ENCODE peak calls at places on chromosomes 5 and 9, in four cellular contexts. X is K562, K is WTC11, B is A549. F is an unnamed sample.

GRCh38 chr5:149961186-149961685 is 678 bp downstream of the SLC26A2 start:
- DNase-seq in X (no peak), K (no peak), B (no peak), F (no peak)

GRCh38 chr5:150401376-150402201 is 11.1 kb downstream of the CD74 start:
- DNase-seq in X (no peak), K (no peak), B (no peak), F (no peak)

GRCh38 chr5:6755941-6756340 is 42.7 kb downstream of the TENT4A start:
- DNase-seq in X (no peak), K (no peak), B (no peak), F (no peak)

GRCh38 chr9:16100596-16101091 is 547.8 kb downstream of the CCDC171 start:
- DNase-seq in X (no peak), K (no peak), B (no peak), F (no peak)

GRCh38 chr9:129289131-129289731 is 111.2 kb upstream of the IER5L start:
- DNase-seq in X (no peak), K (no peak), B (no peak), F (no peak)

GRCh38 chr5:170463426-170463825 is 40.4 kb upstream of the KCNIP1 start:
- DNase-seq in X (no peak), K (no peak), B (no peak), F (no peak)

GRCh38 chr9:74960548-74960947 is 7.8 kb upstream of the C9orf40 start:
- DNase-seq in X (no peak), K (no peak), B (peak), F (peak)

GRCh38 chr5:122756263-122756911 is 18.5 kb upstream of the SNX2 start:
- DNase-seq in X (no peak), K (no peak), B (no peak), F (no peak)

GRCh38 chr5:136028782-136029742 is at the start of gene TGFBI:
- DNase-seq in X (no peak), K (peak), B (peak), F (peak)

GRCh38 chr9:137240841-137241489 is at the start of gene TUBB4B:
- DNase-seq in X (peak), K (peak), B (peak), F (peak)

GRCh38 chr5:68007446-68007845 is 208.1 kb upstream of the PIK3R1 start:
- DNase-seq in X (no peak), K (no peak), B (no peak), F (peak)

GRCh38 chr5:126777257-126777973 is 479 bp downstream of the LMNB1 start:
- DNase-seq in X (peak), K (peak), B (peak), F (peak)

GRCh38 chr9:70574222-70574837 is 159.9 kb upstream of the KLF9 start:
- DNase-seq in X (no peak), K (no peak), B (no peak), F (no peak)

GRCh38 chr5:150672237-150672883 is 11.3 kb downstream of the MYOZ3 start:
- DNase-seq in X (peak), K (peak), B (no peak), F (no peak)

GRCh38 chr5:176334031-176334770 is 27.4 kb downstream of the KIAA1191 start:
- DNase-seq in X (no peak), K (no peak), B (no peak), F (no peak)

GRCh38 chr5:123855630-123856029 is 343.7 kb downstream of the CSNK1G3 start:
- DNase-seq in X (no peak), K (no peak), B (no peak), F (no peak)

GRCh38 chr9:134295746-134296250 is 30.5 kb upstream of the RXRA start:
- DNase-seq in X (no peak), K (no peak), B (no peak), F (no peak)

GRCh38 chr9:93230185-93230584 is 46.2 kb downstream of the WNK2 start:
- DNase-seq in X (no peak), K (no peak), B (no peak), F (no peak)

GRCh38 chr5:96896285-96896711 is 20.0 kb downstream of the ERAP2 start:
- DNase-seq in X (no peak), K (no peak), B (no peak), F (no peak)

GRCh38 chr5:45252991-45253390 is 443.2 kb downstream of the HCN1 start:
- DNase-seq in X (no peak), K (no peak), B (no peak), F (no peak)

GRCh38 chr9:123584202-123585176 is 228.5 kb downstream of the CRB2 start:
- DNase-seq in X (no peak), K (no peak), B (no peak), F (no peak)

GRCh38 chr5:15168397-15168796 is 296.8 kb upstream of the ANKH start:
- DNase-seq in X (no peak), K (no peak), B (no peak), F (no peak)

GRCh38 chr5:31049933-31050704 is 143.4 kb upstream of the CDH6 start:
- DNase-seq in X (no peak), K (no peak), B (no peak), F (no peak)

GRCh38 chr5:149381986-149382338 is 2.9 kb upstream of the IL17B start:
- DNase-seq in X (peak), K (peak), B (peak), F (peak)

GRCh38 chr9:121921444-121921843 is 171.7 kb downstream of the TTLL11 start:
- DNase-seq in X (no peak), K (no peak), B (no peak), F (no peak)

GRCh38 chr9:136521541-136521940 is 24.3 kb downstream of the NOTCH1 start:
- DNase-seq in X (no peak), K (no peak), B (no peak), F (no peak)

GRCh38 chr9:124708633-124709032 is 62.5 kb downstream of the NR6A1 start:
- DNase-seq in X (no peak), K (no peak), B (peak), F (peak)

GRCh38 chr9:90642570-90643539 is at the start of gene DIRAS2:
- DNase-seq in X (no peak), K (peak), B (peak), F (no peak)

GRCh38 chr5:150517272-150518152 is 9.6 kb downstream of the NDST1 start:
- DNase-seq in X (peak), K (no peak), B (peak), F (peak)

GRCh38 chr9:90307177-90307833 is 335.3 kb downstream of the DIRAS2 start:
- DNase-seq in X (no peak), K (no peak), B (no peak), F (no peak)

GRCh38 chr9:120110520-120110919 is 469.4 kb downstream of the CDK5RAP2 start:
- DNase-seq in X (no peak), K (no peak), B (no peak), F (no peak)

GRCh38 chr5:158013939-158014338 is 155.0 kb upstream of the CLINT1 start:
- DNase-seq in X (peak), K (peak), B (peak), F (peak)
- TF ChIP-seq NR3C1 in X (no peak), K (no peak), B (no peak), F (no peak)

GRCh38 chr9:26655166-26655565 is 237.4 kb downstream of the CAAP1 start:
- DNase-seq in X (no peak), K (no peak), B (no peak), F (no peak)

GRCh38 chr9:26658476-26658875 is 234.1 kb downstream of the CAAP1 start:
- DNase-seq in X (no peak), K (no peak), B (no peak), F (no peak)

GRCh38 chr9:26657958-26658357 is 234.6 kb downstream of the CAAP1 start:
- DNase-seq in X (no peak), K (no peak), B (no peak), F (no peak)

GRCh38 chr9:26650325-26650724 is 242.3 kb downstream of the CAAP1 start:
- DNase-seq in X (no peak), K (no peak), B (no peak), F (no peak)

DNA sequence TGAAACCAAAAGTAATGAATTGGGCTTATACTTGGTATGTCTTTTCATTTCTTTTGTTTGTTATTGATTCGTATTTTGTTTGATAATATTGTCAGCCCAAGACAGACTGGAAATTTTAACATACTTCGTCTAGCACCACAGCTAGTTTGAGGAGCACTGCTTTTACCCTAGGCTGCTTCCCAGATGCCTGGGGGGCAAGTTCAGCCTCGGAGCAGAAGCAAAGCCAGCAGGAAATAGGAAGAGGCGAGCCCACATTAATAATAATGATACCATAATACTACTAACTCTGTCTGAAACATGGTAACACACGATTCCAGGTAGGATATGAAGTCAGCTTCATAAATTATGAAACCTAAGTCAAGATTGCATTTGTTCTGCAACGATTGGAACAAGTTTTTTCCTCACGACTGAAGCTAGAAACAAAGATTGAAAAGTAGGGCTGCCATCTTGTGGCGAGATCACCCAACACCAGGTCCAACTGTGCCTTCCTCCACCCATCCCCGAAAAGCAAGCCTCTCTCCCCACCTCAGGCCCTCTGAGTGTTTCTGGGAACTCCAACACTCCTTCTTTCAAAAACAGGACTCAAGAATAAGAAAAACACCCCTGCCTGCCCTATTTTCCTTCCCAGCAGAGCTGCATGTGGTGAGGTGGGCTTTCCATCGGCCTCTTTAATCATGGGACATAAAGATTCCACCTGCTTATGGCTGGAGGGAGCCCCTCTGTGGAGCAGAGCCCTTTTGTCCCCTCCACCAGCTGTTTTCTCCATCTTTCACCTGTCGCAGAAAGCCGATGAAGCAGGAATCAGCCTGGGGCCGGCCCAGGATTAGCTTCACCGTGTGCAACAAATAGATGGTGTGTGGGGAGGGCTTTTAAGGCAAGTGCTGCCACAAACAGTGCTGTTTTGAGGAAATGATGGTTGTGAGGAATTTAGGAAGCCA is 236.3 kb downstream of the CAAP1 start:
- DNase-seq in X (peak), K (peak), B (peak), F (peak)
- TF ChIP-seq NR3C1 in X (no peak), K (no peak), B (no peak), F (no peak)

GRCh38 chr5:82910905-82911304 is 166.3 kb downstream of the TMEM167A start:
- DNase-seq in X (no peak), K (no peak), B (no peak), F (no peak)
- TF ChIP-seq NR3C1 in X (no peak), K (no peak), B (no peak), F (no peak)

DNA sequence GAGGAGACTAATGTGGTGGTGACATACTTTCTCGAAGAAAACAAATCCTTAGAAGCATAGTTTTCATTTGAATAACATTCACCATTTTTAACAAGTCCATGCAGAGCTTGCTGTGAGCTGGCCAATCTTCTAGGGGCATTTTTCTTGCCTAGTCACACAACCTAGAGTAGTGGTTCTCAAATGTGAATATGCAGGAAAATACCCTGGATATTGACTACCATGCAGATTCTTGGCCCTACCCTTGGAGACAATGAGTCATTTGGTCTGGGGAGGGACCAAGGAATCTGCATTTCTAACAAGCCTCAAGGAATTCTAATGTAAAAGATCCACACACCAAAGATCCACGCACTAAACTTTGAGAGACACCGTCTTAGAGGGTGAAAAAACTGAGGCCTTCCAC is 23.5 kb downstream of the GDNF start:
- DNase-seq in X (no peak), K (no peak), B (no peak), F (no peak)
- TF ChIP-seq NR3C1 in X (no peak), K (no peak), B (no peak), F (no peak)

F was measured in HepG2.